ENCODE peak calls at places on chromosomes 12 and 14, in six cellular contexts. E is IMR-90, T is mesendoderm, S is H9, L is mesenchymal stem cell, B is H1. U is an unnamed sample.

GRCh38 chr12:86663691-86664090 is 407.5 kb upstream of the MGAT4C start:
- DNase-seq in E (no peak), T (no peak), S (no peak), B (no peak), L (no peak), U (no peak)

GRCh38 chr14:89061696-89062095 is 237.2 kb downstream of the TTC8 start:
- DNase-seq in T (peak; percentile 84), B (no peak), L (peak; percentile 2), S (no peak), E (no peak), U (no peak)

GRCh38 chr12:54259194-54260011 is 20.5 kb downstream of the CBX5 start:
- DNase-seq in E (peak; percentile 87), T (peak; percentile 99), B (peak; percentile 89), S (peak; percentile 98), L (peak; percentile 95), U (peak; percentile 89)

GRCh38 chr14:104979758-104980591 is 1.8 kb upstream of the AHNAK2 start:
- DNase-seq in T (no peak), S (peak; percentile 32), B (no peak), E (peak; percentile 38), L (no peak), U (no peak)

GRCh38 chr12:14842315-14842714 is 1.0 kb downstream of the ART4 start:
- DNase-seq in L (no peak), T (no peak), S (no peak), E (no peak), B (no peak), U (no peak)

GRCh38 chr14:68364823-68365222 is 428.0 kb downstream of the ZFP36L1 start:
- DNase-seq in B (no peak), S (peak; percentile 36), L (no peak), E (no peak), T (peak; percentile 70), U (no peak)

GRCh38 chr12:40325349-40325960 is 100.7 kb downstream of the LRRK2 start:
- DNase-seq in B (no peak), E (peak; percentile 4), T (peak; percentile 75), S (peak; percentile 44), L (peak; percentile 14), U (no peak)

GRCh38 chr14:92556255-92556741 is 42.7 kb downstream of the RIN3 start:
- DNase-seq in T (no peak), B (no peak), L (no peak), E (peak; percentile 18), S (no peak), U (no peak)

GRCh38 chr14:100263141-100263540 is 24.2 kb downstream of the YY1 start:
- DNase-seq in L (peak; percentile 68), S (no peak), B (no peak), T (no peak), E (no peak), U (no peak)

GRCh38 chr12:48165089-48166031 is 8.0 kb upstream of the ASB8 start:
- DNase-seq in B (no peak), T (peak; percentile 71), L (peak; percentile 56), S (no peak), E (peak; percentile 68), U (peak; percentile 62)

GRCh38 chr14:92985521-92985920 is 62.6 kb downstream of the CHGA start:
- DNase-seq in L (no peak), B (no peak), S (no peak), T (no peak), E (no peak), U (no peak)

GRCh38 chr14:76257842-76258397 is 106.2 kb downstream of the GPATCH2L start:
- DNase-seq in T (peak; percentile 38), S (no peak), B (no peak), L (no peak), E (no peak), U (no peak)

GRCh38 chr12:8077207-8077606 is 4.9 kb upstream of the NECAP1 start:
- DNase-seq in L (peak; percentile 53), B (no peak), S (no peak), T (peak; percentile 56), E (peak; percentile 62), U (no peak)

GRCh38 chr14:78519863-78520262 is 349.7 kb downstream of the NRXN3 start:
- DNase-seq in S (peak; percentile 53), E (peak; percentile 4), B (peak; percentile 85), L (peak; percentile 7), T (peak; percentile 71), U (peak; percentile 72)

GRCh38 chr12:57754411-57755193 is at the start of gene MARCHF9:
- DNase-seq in E (no peak), S (peak; percentile 89), L (no peak), B (peak; percentile 81), T (peak; percentile 50), U (no peak)

GRCh38 chr14:102509744-102510615 is at the start of gene ANKRD9:
- DNase-seq in E (peak; percentile 89), B (peak; percentile 94), S (peak; percentile 95), T (peak; percentile 96), L (peak; percentile 93), U (peak; percentile 95)

GRCh38 chr14:81991998-81992397 is 458.3 kb upstream of the SEL1L start:
- DNase-seq in E (no peak), B (no peak), S (no peak), L (peak; percentile 0), T (peak; percentile 25), U (no peak)

GRCh38 chr14:23120405-23121251 is 1.6 kb upstream of the CEBPE start:
- DNase-seq in L (peak; percentile 85), S (peak; percentile 92), T (peak; percentile 94), E (peak; percentile 82), B (peak; percentile 89), U (peak; percentile 90)

GRCh38 chr12:75750950-75751349 is 239.5 kb upstream of the KRR1 start:
- DNase-seq in E (peak; percentile 89), L (peak; percentile 58), B (no peak), S (no peak), T (no peak), U (no peak)

GRCh38 chr14:94654071-94654974 is 42.1 kb downstream of the SERPINA3 start:
- DNase-seq in E (peak; percentile 5), T (peak; percentile 34), L (no peak), S (no peak), B (no peak), U (no peak)

GRCh38 chr14:76762617-76763361 is 1.5 kb downstream of the VASH1 start:
- DNase-seq in B (peak; percentile 46), S (peak; percentile 23), T (no peak), E (no peak), L (no peak), U (no peak)

GRCh38 chr14:104422301-104423223 is 157.0 kb upstream of the C14orf180 start:
- DNase-seq in S (no peak), T (no peak), L (no peak), B (no peak), E (no peak), U (no peak)

GRCh38 chr12:50197297-50197727 is 30.1 kb upstream of the CERS5 start:
- DNase-seq in E (no peak), T (no peak), L (no peak), S (no peak), B (no peak), U (no peak)

GRCh38 chr12:1496162-1496925 is 98.0 kb downstream of the FBXL14 start:
- DNase-seq in S (peak; percentile 33), B (peak; percentile 49), E (peak; percentile 31), T (no peak), L (no peak), U (no peak)

DNA sequence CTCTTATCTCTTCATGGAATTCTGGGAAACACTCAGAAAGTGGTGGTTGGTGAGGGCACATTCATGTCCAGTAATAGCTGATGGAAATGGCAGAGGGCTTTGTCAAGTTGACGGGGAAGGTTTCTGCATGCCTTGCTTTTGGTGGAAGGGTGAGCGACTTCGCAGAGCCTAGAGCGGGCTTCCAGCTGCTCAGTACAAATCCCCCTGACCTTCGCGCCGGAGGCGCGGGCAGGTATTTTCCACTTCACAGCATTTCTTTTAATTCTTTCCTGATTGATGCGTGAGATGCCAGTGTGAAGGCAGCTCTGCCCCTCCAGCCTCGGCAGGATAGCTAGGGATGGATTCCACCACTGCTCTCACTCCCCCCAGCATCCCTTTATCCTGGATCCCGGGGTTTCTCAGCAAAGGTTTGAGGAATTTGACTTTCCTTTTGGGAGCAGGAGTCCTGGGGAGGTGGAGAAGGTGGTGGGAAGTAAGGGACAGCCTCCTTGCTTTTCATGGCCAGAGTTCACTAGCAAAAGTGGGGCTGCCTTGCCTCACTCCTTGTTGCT is 198.4 kb downstream of the CHST11 start:
- DNase-seq in E (no peak), T (peak; percentile 45), L (no peak), S (no peak), B (no peak), U (no peak)
- H4K8ac ChIP-seq in E (no peak overlapping the region), T (no peak overlapping the region), L (no peak overlapping the region), S (no peak overlapping the region), B (no peak overlapping the region), U (no peak overlapping the region)

GRCh38 chr14:95892142-95892541 is 15.5 kb downstream of the TUNAR start:
- DNase-seq in B (no peak), L (no peak), T (no peak), S (no peak), E (no peak), U (no peak)
- H4K8ac ChIP-seq in B (no peak overlapping the region), L (no peak overlapping the region), T (no peak overlapping the region), S (no peak overlapping the region), E (no peak overlapping the region), U (no peak overlapping the region)

GRCh38 chr14:99234982-99235491 is 37.0 kb downstream of the BCL11B start:
- DNase-seq in S (peak; percentile 92), L (no peak), B (peak; percentile 79), E (no peak), T (peak; percentile 96), U (peak; percentile 57)
- H4K8ac ChIP-seq in S (no peak overlapping the region), L (no peak overlapping the region), B (no peak overlapping the region), E (no peak overlapping the region), T (no peak overlapping the region), U (no peak overlapping the region)

DNA sequence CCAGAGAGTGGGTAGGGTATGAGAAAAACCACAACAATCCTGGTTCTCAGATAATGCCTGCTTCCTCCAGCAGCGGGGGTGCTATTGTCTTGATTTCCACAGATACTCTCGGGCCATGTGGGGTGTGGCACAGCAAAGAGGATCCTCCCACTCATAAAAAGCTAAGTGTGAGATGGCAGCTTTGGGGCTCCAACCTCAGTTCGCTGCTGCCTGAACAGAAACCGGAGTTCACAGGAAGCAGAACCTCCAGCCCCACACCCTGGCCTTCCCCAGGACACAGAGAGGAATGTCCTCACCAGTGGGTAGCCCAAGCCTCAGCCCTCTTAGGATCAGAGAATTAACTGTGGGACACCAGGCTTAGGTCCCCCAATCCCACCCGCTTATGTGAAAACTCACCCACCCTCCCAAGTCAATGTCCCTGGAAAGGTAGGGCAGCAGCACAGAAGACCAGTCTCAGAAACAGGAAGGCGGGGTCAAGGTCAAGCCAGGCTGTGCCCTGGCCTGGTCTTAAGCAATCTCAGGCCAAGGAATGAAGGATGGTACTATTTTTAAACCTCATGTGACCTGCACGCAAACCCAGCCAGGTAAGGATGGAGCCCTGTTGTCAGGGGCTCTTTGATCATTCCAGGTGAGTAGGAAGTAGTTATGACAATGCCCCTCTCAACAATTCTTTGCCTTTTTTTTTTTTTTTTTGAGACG is 9.0 kb downstream of the KCTD10 start:
- DNase-seq in S (no peak), B (no peak), T (peak; percentile 26), E (no peak), L (no peak), U (no peak)
- H4K8ac ChIP-seq in S (no peak overlapping the region), B (no peak overlapping the region), T (no peak overlapping the region), E (no peak overlapping the region), L (peak overlapping the region; percentile 38), U (no peak overlapping the region)

GRCh38 chr14:52729925-52730707 is at the start of gene STYX:
- DNase-seq in T (peak; percentile 99), L (peak; percentile 98), E (peak; percentile 96), B (peak; percentile 94), S (peak; percentile 100), U (peak; percentile 97)
- H4K8ac ChIP-seq in T (no peak within 1 kb of the TSS), L (peak within 1 kb of the TSS; percentile 89), E (peak within 1 kb of the TSS; percentile 57), B (peak within 1 kb of the TSS; percentile 92), S (no peak within 1 kb of the TSS), U (peak within 1 kb of the TSS; percentile 43)